ENCODE peak calls at places on chromosomes 4 and X, in five cellular contexts. One of them, this sample, is unnamed.

GRCh38 chr4:88219099-88219498 is 60.7 kb upstream of the ABCG2 start:
- DNase-seq in mesenchymal stem cell: peak; percentile 66
- DNase-seq in mesendoderm: peak; percentile 61
- DNase-seq in IMR-90: peak; percentile 56
- DNase-seq in neuronal stem cell: peak; percentile 33
- DNase-seq in this sample: no peak

GRCh38 chrX:7372843-7373525 is 225.0 kb upstream of the PUDP start:
- DNase-seq in mesenchymal stem cell: peak; percentile 45
- DNase-seq in neuronal stem cell: no peak
- DNase-seq in IMR-90: peak; percentile 67
- DNase-seq in mesendoderm: no peak
- DNase-seq in this sample: no peak

GRCh38 chr4:147118523-147118922 is 172.9 kb upstream of the TTC29 start:
- DNase-seq in neuronal stem cell: no peak
- DNase-seq in mesendoderm: no peak
- DNase-seq in mesenchymal stem cell: peak; percentile 47
- DNase-seq in IMR-90: peak; percentile 75
- DNase-seq in this sample: no peak

GRCh38 chr4:166972071-166972470 is 262.2 kb downstream of the SPOCK3 start:
- DNase-seq in mesendoderm: no peak
- DNase-seq in IMR-90: no peak
- DNase-seq in mesenchymal stem cell: peak; percentile 45
- DNase-seq in neuronal stem cell: no peak
- DNase-seq in this sample: no peak

GRCh38 chr4:26510334-26510705 is 20.0 kb upstream of the CCKAR start:
- DNase-seq in mesenchymal stem cell: no peak
- DNase-seq in IMR-90: no peak
- DNase-seq in mesendoderm: no peak
- DNase-seq in neuronal stem cell: no peak
- DNase-seq in this sample: no peak

GRCh38 chrX:70032797-70033196 is 16.9 kb downstream of the AWAT2 start:
- DNase-seq in mesenchymal stem cell: no peak
- DNase-seq in IMR-90: no peak
- DNase-seq in mesendoderm: no peak
- DNase-seq in neuronal stem cell: no peak
- DNase-seq in this sample: no peak

GRCh38 chr4:65018313-65018712 is 609.1 kb upstream of the TECRL start:
- DNase-seq in mesenchymal stem cell: no peak
- DNase-seq in neuronal stem cell: no peak
- DNase-seq in mesendoderm: no peak
- DNase-seq in IMR-90: no peak
- DNase-seq in this sample: no peak

GRCh38 chrX:140149761-140150160 is 184.4 kb upstream of the CXorf66 start:
- DNase-seq in IMR-90: no peak
- DNase-seq in mesendoderm: no peak
- DNase-seq in mesenchymal stem cell: no peak
- DNase-seq in neuronal stem cell: no peak
- DNase-seq in this sample: no peak

GRCh38 chr4:86688026-86688425 is 93.9 kb downstream of the PTPN13 start:
- DNase-seq in neuronal stem cell: no peak
- DNase-seq in mesendoderm: no peak
- DNase-seq in IMR-90: no peak
- DNase-seq in mesenchymal stem cell: peak; percentile 16
- DNase-seq in this sample: no peak

GRCh38 chr4:19164334-19164733 is 1087.4 kb upstream of the SLIT2 start:
- DNase-seq in mesendoderm: peak; percentile 21
- DNase-seq in mesenchymal stem cell: no peak
- DNase-seq in neuronal stem cell: no peak
- DNase-seq in IMR-90: no peak
- DNase-seq in this sample: no peak

GRCh38 chr4:1253831-1254230 is 4.9 kb upstream of the CTBP1 start:
- DNase-seq in mesendoderm: no peak
- DNase-seq in neuronal stem cell: no peak
- DNase-seq in IMR-90: no peak
- DNase-seq in mesenchymal stem cell: no peak
- DNase-seq in this sample: no peak

GRCh38 chr4:85783483-85783882 is 308.5 kb downstream of the ARHGAP24 start:
- DNase-seq in neuronal stem cell: no peak
- DNase-seq in mesenchymal stem cell: peak; percentile 96
- DNase-seq in mesendoderm: no peak
- DNase-seq in IMR-90: peak; percentile 90
- DNase-seq in this sample: no peak

GRCh38 chr4:81470456-81471327 is 1.0 kb downstream of the RASGEF1B start:
- DNase-seq in IMR-90: no peak
- DNase-seq in mesendoderm: peak; percentile 77
- DNase-seq in neuronal stem cell: no peak
- DNase-seq in mesenchymal stem cell: peak; percentile 13
- DNase-seq in this sample: peak; percentile 45

GRCh38 chr4:121192500-121192899 is 28.4 kb upstream of the TNIP3 start:
- DNase-seq in IMR-90: peak; percentile 48
- DNase-seq in mesendoderm: peak; percentile 55
- DNase-seq in mesenchymal stem cell: peak; percentile 50
- DNase-seq in neuronal stem cell: peak; percentile 33
- DNase-seq in this sample: no peak

GRCh38 chr4:64248151-64248550 is 161.1 kb downstream of the TECRL start:
- DNase-seq in IMR-90: no peak
- DNase-seq in neuronal stem cell: no peak
- DNase-seq in mesendoderm: no peak
- DNase-seq in mesenchymal stem cell: no peak
- DNase-seq in this sample: no peak

GRCh38 chr4:156723951-156724668 is 247.5 kb downstream of the PDGFC start:
- DNase-seq in mesenchymal stem cell: no peak
- DNase-seq in IMR-90: no peak
- DNase-seq in neuronal stem cell: no peak
- DNase-seq in mesendoderm: no peak
- DNase-seq in this sample: no peak

GRCh38 chrX:77785400-77785745 is 643 bp downstream of the ATRX start:
- DNase-seq in IMR-90: peak; percentile 8
- DNase-seq in mesendoderm: peak; percentile 59
- DNase-seq in neuronal stem cell: peak; percentile 17
- DNase-seq in mesenchymal stem cell: peak; percentile 35
- DNase-seq in this sample: peak; percentile 32

GRCh38 chr4:153345011-153345981 is 808 bp downstream of the MND1 start:
- DNase-seq in mesendoderm: peak; percentile 86
- DNase-seq in mesenchymal stem cell: peak; percentile 65
- DNase-seq in neuronal stem cell: peak; percentile 70
- DNase-seq in IMR-90: peak; percentile 56
- DNase-seq in this sample: peak; percentile 60

GRCh38 chr4:158824425-158825274 is 55.8 kb downstream of the FNIP2 start:
- DNase-seq in neuronal stem cell: no peak
- DNase-seq in IMR-90: peak; percentile 17
- DNase-seq in mesendoderm: peak; percentile 60
- DNase-seq in mesenchymal stem cell: peak; percentile 55
- DNase-seq in this sample: no peak

GRCh38 chrX:152895724-152896420 is 2.0 kb upstream of the ZNF185 start:
- DNase-seq in mesenchymal stem cell: no peak
- DNase-seq in neuronal stem cell: no peak
- DNase-seq in IMR-90: no peak
- DNase-seq in mesendoderm: no peak
- DNase-seq in this sample: no peak

GRCh38 chr4:106421441-106422296 is 53.1 kb upstream of the GIMD1 start:
- DNase-seq in mesendoderm: peak; percentile 62
- DNase-seq in IMR-90: peak; percentile 12
- DNase-seq in neuronal stem cell: no peak
- DNase-seq in mesenchymal stem cell: no peak
- DNase-seq in this sample: no peak

GRCh38 chrX:66698273-66699204 is 59.7 kb upstream of the EDA2R start:
- DNase-seq in mesenchymal stem cell: no peak
- DNase-seq in mesendoderm: no peak
- DNase-seq in neuronal stem cell: no peak
- DNase-seq in IMR-90: no peak
- DNase-seq in this sample: no peak

DNA sequence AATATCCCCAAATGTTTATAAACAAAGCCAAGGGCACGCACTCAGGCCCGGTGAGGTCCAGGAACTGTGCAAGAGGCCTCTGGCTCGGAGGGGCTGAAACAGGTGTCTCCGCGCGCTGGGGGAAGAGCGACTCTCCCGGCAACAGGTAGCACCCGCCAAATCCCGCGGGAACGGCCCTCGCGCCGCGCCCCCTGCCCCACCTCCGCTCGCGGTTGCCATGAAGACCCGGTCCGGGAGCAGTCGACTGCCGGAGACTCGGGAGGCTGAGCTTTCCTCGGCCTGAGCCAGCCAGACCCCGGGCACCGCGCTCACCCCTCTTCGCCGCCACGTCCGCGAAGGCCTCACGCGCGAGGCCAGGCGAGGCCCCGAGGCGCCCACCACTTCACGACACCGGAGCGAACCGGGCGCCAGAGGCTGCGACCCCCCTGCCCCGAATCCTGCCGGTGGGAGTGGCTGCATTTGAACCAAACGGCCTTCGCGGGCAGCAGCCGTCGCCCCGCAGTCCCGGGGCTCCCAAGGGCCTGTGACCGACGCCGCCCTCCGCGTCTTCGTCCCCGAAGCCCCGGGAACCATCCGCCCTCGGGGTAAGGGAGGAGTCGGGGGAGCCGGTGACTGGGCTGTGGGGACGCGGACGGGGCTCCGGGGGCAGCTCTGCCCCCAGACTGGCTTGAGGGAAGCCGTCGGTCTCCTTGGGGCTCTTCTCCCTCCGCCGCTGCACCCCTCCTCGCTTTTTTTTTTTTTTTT is at the start of gene NSUN7:
- DNase-seq in neuronal stem cell: peak; percentile 64
- DNase-seq in mesendoderm: peak; percentile 94
- DNase-seq in IMR-90: no peak
- DNase-seq in mesenchymal stem cell: peak; percentile 57
- DNase-seq in this sample: peak; percentile 96
- H3K18ac ChIP-seq in neuronal stem cell: peak within 1 kb of the TSS; percentile 100
- H3K18ac ChIP-seq in mesendoderm: peak within 1 kb of the TSS; percentile 91
- H3K18ac ChIP-seq in IMR-90: no peak within 1 kb of the TSS
- H3K18ac ChIP-seq in mesenchymal stem cell: peak within 1 kb of the TSS; percentile 92
- H3K18ac ChIP-seq in this sample: peak within 1 kb of the TSS; percentile 97

GRCh38 chr4:8402640-8403039 is 37.9 kb downstream of the ACOX3 start:
- DNase-seq in IMR-90: no peak
- DNase-seq in mesenchymal stem cell: no peak
- DNase-seq in mesendoderm: no peak
- DNase-seq in neuronal stem cell: no peak
- DNase-seq in this sample: no peak
- H3K4ac ChIP-seq in IMR-90: no peak overlapping the region
- H3K4ac ChIP-seq in mesenchymal stem cell: no peak overlapping the region
- H3K4ac ChIP-seq in mesendoderm: no peak overlapping the region
- H3K4ac ChIP-seq in neuronal stem cell: no peak overlapping the region
- H3K4ac ChIP-seq in this sample: no peak overlapping the region

DNA sequence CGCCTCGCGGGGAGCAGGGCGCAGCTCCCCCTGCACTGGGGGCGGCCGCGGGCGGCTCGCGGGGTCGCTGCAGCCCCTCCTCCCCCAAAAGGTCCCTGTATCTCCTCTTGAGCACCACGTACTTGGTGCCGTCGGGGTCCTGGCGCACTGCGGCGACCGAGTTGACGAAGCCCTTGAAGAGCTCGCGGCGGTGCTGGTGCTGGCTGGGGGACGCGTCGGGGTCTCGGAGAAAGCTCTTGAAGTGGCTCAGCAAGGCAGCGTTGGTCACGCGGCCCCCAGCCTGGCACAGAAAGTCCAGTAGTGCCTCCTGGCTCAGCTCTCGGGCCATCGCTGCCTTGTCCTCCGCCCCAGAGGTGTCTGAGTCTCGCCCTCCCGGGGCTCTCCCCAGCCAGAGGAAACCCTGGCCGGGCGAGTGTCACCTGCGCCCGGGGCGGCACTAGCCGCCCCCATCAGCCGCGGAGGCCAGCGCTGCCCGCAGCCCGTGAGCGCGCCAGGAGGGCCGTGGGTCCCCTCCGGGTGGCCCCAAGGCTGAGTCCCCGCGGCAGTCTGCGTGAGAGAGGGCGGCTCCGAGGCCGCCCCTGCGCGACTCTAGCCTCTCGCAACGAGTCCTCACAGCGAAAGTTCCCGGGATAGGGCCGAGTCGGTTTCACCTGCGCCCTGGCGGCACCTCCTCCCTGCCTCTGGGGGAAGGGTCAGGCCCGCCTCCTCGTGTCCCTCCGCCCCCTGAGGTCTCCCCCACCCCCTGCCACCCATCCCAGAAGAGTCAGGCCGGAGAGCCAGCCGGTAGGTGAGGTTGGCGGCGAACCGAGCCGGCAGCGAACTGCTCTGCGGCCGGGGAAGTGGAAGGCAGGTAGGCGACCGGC is at the start of gene SOWAHB:
- DNase-seq in mesendoderm: peak; percentile 79
- DNase-seq in neuronal stem cell: peak; percentile 32
- DNase-seq in IMR-90: no peak
- DNase-seq in mesenchymal stem cell: no peak
- DNase-seq in this sample: peak; percentile 86
- H3K18ac ChIP-seq in mesendoderm: peak within 1 kb of the TSS; percentile 47
- H3K18ac ChIP-seq in neuronal stem cell: peak within 1 kb of the TSS; percentile 93
- H3K18ac ChIP-seq in IMR-90: no peak within 1 kb of the TSS
- H3K18ac ChIP-seq in mesenchymal stem cell: peak within 1 kb of the TSS; percentile 80
- H3K18ac ChIP-seq in this sample: no peak within 1 kb of the TSS

GRCh38 chrX:68498508-68499379 is at the start of gene YIPF6:
- DNase-seq in mesenchymal stem cell: peak; percentile 81
- DNase-seq in mesendoderm: peak; percentile 81
- DNase-seq in neuronal stem cell: peak; percentile 46
- DNase-seq in IMR-90: peak; percentile 72
- DNase-seq in this sample: peak; percentile 69
- H3K4ac ChIP-seq in mesenchymal stem cell: no peak within 1 kb of the TSS
- H3K4ac ChIP-seq in mesendoderm: peak within 1 kb of the TSS; percentile 63
- H3K4ac ChIP-seq in neuronal stem cell: no peak within 1 kb of the TSS
- H3K4ac ChIP-seq in IMR-90: peak within 1 kb of the TSS; percentile 91
- H3K4ac ChIP-seq in this sample: no peak within 1 kb of the TSS

GRCh38 chrX:30793767-30794103 is 95.3 kb downstream of the TAB3 start:
- DNase-seq in mesendoderm: no peak
- DNase-seq in IMR-90: no peak
- DNase-seq in mesenchymal stem cell: no peak
- DNase-seq in neuronal stem cell: no peak
- DNase-seq in this sample: no peak
- H3K18ac ChIP-seq in mesendoderm: no peak overlapping the region
- H3K18ac ChIP-seq in IMR-90: no peak overlapping the region
- H3K18ac ChIP-seq in mesenchymal stem cell: no peak overlapping the region
- H3K18ac ChIP-seq in neuronal stem cell: no peak overlapping the region
- H3K18ac ChIP-seq in this sample: no peak overlapping the region

DNA sequence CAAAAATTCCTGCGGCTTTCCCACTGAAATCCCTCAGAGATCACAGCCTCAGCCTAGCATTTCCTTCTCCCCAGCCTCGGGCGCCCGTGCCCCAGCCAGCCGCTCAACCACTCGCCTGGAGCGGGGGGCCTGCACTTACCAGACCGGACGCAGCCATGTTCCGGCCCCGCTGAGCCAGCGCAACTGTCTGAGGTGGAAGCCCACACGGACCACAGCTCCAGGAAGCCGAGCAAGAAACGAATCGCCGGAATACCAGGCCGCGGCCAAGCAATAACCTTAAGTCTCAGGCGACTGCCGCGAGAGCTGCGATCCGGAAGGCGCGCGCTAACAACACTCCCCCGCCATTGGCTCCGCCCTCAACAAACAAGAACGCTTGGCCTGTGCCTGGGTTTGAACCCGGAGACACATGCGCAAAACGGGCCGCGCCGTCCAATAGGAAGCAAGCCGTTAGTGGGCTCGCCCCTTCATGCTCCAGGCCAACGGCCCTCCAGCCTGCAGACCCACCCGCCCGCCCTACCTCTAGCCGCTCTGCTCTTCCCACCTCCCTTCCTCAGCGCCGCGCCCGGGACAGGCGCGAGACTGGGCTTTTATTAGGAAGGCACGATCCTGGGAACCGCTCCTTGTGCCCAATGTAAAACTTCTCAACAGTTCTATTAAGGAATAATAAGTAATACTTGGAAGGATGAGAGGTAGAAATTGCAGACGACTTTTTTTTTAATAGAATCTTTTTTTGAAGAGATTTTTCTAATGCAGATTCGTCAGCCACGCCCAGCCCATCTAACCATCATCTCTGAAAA is at the start of gene CENPC:
- DNase-seq in neuronal stem cell: peak; percentile 93
- DNase-seq in mesendoderm: peak; percentile 99
- DNase-seq in mesenchymal stem cell: peak; percentile 97
- DNase-seq in IMR-90: peak; percentile 97
- DNase-seq in this sample: peak; percentile 99
- H3K4ac ChIP-seq in neuronal stem cell: no peak within 1 kb of the TSS
- H3K4ac ChIP-seq in mesendoderm: no peak within 1 kb of the TSS
- H3K4ac ChIP-seq in mesenchymal stem cell: peak within 1 kb of the TSS; percentile 60
- H3K4ac ChIP-seq in IMR-90: peak within 1 kb of the TSS; percentile 62
- H3K4ac ChIP-seq in this sample: no peak within 1 kb of the TSS